ENCODE peak calls at places on chromosome 15, in six cellular contexts. One of them, this sample, is unnamed.

GRCh38 chr15:74956648-74957300 is at the start of gene RPP25:
- DNase-seq in neural progenitor cell: peak
- DNase-seq in AG04450: no peak
- DNase-seq in right lobe of liver: peak
- DNase-seq in uterus: peak
- DNase-seq in heart left ventricle: peak
- DNase-seq in this sample: peak

GRCh38 chr15:101372149-101372577 is 77.1 kb upstream of the SNRPA1 start:
- DNase-seq in heart left ventricle: no peak
- DNase-seq in uterus: no peak
- DNase-seq in right lobe of liver: no peak
- DNase-seq in AG04450: peak
- DNase-seq in neural progenitor cell: no peak
- DNase-seq in this sample: no peak

GRCh38 chr15:79431636-79432344 is at the start of gene MINAR1:
- DNase-seq in heart left ventricle: no peak
- DNase-seq in right lobe of liver: no peak
- DNase-seq in uterus: no peak
- DNase-seq in neural progenitor cell: peak
- DNase-seq in AG04450: no peak
- DNase-seq in this sample: no peak

GRCh38 chr15:44298878-44299277 is 10.4 kb downstream of the GOLM2 start:
- DNase-seq in AG04450: no peak
- DNase-seq in heart left ventricle: no peak
- DNase-seq in uterus: no peak
- DNase-seq in neural progenitor cell: peak
- DNase-seq in right lobe of liver: no peak
- DNase-seq in this sample: no peak

GRCh38 chr15:95843241-95843851 is 487.2 kb upstream of the NR2F2 start:
- DNase-seq in uterus: peak
- DNase-seq in AG04450: no peak
- DNase-seq in neural progenitor cell: no peak
- DNase-seq in right lobe of liver: no peak
- DNase-seq in heart left ventricle: peak
- DNase-seq in this sample: no peak

GRCh38 chr15:100252359-100252758 is 89.4 kb downstream of the ADAMTS17 start:
- DNase-seq in heart left ventricle: no peak
- DNase-seq in uterus: peak
- DNase-seq in right lobe of liver: no peak
- DNase-seq in AG04450: no peak
- DNase-seq in neural progenitor cell: no peak
- DNase-seq in this sample: peak

GRCh38 chr15:91908401-91908800 is 54.9 kb downstream of the SLCO3A1 start:
- DNase-seq in uterus: no peak
- DNase-seq in AG04450: peak
- DNase-seq in heart left ventricle: no peak
- DNase-seq in right lobe of liver: no peak
- DNase-seq in neural progenitor cell: no peak
- DNase-seq in this sample: no peak

GRCh38 chr15:78075490-78076230 is 1.9 kb downstream of the TBC1D2B start:
- DNase-seq in uterus: peak
- DNase-seq in heart left ventricle: peak
- DNase-seq in right lobe of liver: no peak
- DNase-seq in neural progenitor cell: peak
- DNase-seq in AG04450: peak
- DNase-seq in this sample: no peak

GRCh38 chr15:39327005-39327725 is 253.7 kb upstream of the THBS1 start:
- DNase-seq in heart left ventricle: no peak
- DNase-seq in uterus: no peak
- DNase-seq in neural progenitor cell: no peak
- DNase-seq in AG04450: no peak
- DNase-seq in right lobe of liver: no peak
- DNase-seq in this sample: no peak

GRCh38 chr15:91254766-91255165 is 154.7 kb downstream of the SV2B start:
- DNase-seq in heart left ventricle: no peak
- DNase-seq in right lobe of liver: no peak
- DNase-seq in neural progenitor cell: no peak
- DNase-seq in uterus: no peak
- DNase-seq in AG04450: no peak
- DNase-seq in this sample: no peak

GRCh38 chr15:66400351-66400774 is 13.7 kb downstream of the MAP2K1 start:
- DNase-seq in neural progenitor cell: no peak
- DNase-seq in heart left ventricle: no peak
- DNase-seq in AG04450: no peak
- DNase-seq in right lobe of liver: no peak
- DNase-seq in uterus: no peak
- DNase-seq in this sample: no peak

GRCh38 chr15:79394231-79394630 is 37.9 kb upstream of the MINAR1 start:
- DNase-seq in neural progenitor cell: no peak
- DNase-seq in uterus: no peak
- DNase-seq in right lobe of liver: no peak
- DNase-seq in heart left ventricle: no peak
- DNase-seq in AG04450: peak
- DNase-seq in this sample: no peak

GRCh38 chr15:73766598-73766997 is 13.4 kb upstream of the INSYN1 start:
- DNase-seq in neural progenitor cell: no peak
- DNase-seq in right lobe of liver: no peak
- DNase-seq in uterus: no peak
- DNase-seq in AG04450: no peak
- DNase-seq in heart left ventricle: no peak
- DNase-seq in this sample: no peak

GRCh38 chr15:82543155-82543554 is 2.9 kb upstream of the RPS17 start:
- DNase-seq in neural progenitor cell: peak
- DNase-seq in right lobe of liver: no peak
- DNase-seq in uterus: no peak
- DNase-seq in heart left ventricle: no peak
- DNase-seq in AG04450: peak
- DNase-seq in this sample: peak

GRCh38 chr15:77554306-77555080 is 78.2 kb downstream of the LINGO1 start:
- DNase-seq in neural progenitor cell: peak
- DNase-seq in right lobe of liver: no peak
- DNase-seq in uterus: no peak
- DNase-seq in AG04450: no peak
- DNase-seq in heart left ventricle: no peak
- DNase-seq in this sample: no peak

GRCh38 chr15:41944313-41944940 is 27.9 kb downstream of the EHD4 start:
- DNase-seq in uterus: peak
- DNase-seq in heart left ventricle: peak
- DNase-seq in AG04450: peak
- DNase-seq in right lobe of liver: no peak
- DNase-seq in neural progenitor cell: peak
- DNase-seq in this sample: peak

GRCh38 chr15:54131410-54131809 is 153.2 kb downstream of the UNC13C start:
- DNase-seq in right lobe of liver: no peak
- DNase-seq in neural progenitor cell: no peak
- DNase-seq in AG04450: no peak
- DNase-seq in heart left ventricle: no peak
- DNase-seq in uterus: no peak
- DNase-seq in this sample: no peak

GRCh38 chr15:89932880-89933279 is 20.1 kb upstream of the ARPIN start:
- DNase-seq in neural progenitor cell: no peak
- DNase-seq in right lobe of liver: no peak
- DNase-seq in heart left ventricle: no peak
- DNase-seq in uterus: no peak
- DNase-seq in AG04450: no peak
- DNase-seq in this sample: no peak

GRCh38 chr15:89936793-89937265 is 24.1 kb upstream of the ARPIN start:
- DNase-seq in uterus: no peak
- DNase-seq in neural progenitor cell: no peak
- DNase-seq in heart left ventricle: no peak
- DNase-seq in AG04450: no peak
- DNase-seq in right lobe of liver: no peak
- DNase-seq in this sample: no peak

GRCh38 chr15:89936051-89936792 is 23.5 kb upstream of the ARPIN start:
- DNase-seq in uterus: no peak
- DNase-seq in AG04450: no peak
- DNase-seq in neural progenitor cell: no peak
- DNase-seq in right lobe of liver: no peak
- DNase-seq in heart left ventricle: no peak
- DNase-seq in this sample: no peak

DNA sequence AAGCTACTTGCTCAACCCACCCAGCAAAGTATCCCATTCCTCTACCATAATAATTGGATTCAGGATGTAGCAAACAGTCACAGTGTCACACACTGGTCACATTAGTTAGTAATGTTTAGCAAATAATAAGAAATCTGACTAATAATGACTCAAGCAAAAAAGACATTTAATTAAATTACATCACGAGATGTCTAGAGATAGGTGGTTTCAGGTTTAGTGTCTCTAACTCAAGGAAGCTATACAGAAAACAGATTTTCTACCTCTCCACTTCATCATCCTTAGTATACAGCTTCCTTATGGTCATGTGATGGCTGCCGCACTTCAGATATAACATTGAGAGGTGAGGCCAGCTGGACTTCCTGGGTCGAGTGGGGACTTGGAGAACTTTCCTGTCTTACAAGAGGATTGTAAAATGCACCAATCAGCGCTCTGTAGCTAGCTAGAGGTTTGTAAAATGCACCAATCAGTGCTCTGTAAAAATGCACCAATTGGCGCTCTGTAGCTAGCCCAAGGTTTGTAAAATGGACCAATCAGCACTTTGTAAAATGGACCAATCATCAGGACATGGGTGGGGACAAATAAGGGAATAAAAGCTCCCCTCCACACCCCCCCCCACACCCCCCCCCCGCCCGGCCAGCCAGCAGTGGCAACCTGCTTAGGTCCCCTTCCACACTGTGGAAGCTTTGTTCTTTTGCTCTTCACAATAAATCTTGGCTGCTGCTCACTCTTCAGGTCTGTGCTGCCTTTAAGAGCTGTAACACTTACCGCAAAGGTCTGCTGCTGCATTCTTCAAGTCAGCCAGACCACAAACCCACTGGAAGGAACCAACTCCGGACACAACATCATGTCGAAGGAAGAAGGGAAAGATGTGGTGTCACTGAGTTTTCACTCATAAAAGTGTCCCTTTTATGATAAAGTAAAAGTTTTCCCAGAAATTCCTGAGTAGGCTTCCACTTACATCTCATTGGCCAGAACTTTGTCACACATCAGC is 24.9 kb upstream of the ARPIN start:
- DNase-seq in uterus: no peak
- DNase-seq in right lobe of liver: no peak
- DNase-seq in neural progenitor cell: no peak
- DNase-seq in heart left ventricle: no peak
- DNase-seq in AG04450: no peak
- DNase-seq in this sample: no peak
- H3K27ac ChIP-seq in uterus: no peak
- H3K27ac ChIP-seq in right lobe of liver: no peak
- H3K27ac ChIP-seq in neural progenitor cell: no peak
- H3K27ac ChIP-seq in heart left ventricle: no peak
- H3K27ac ChIP-seq in AG04450: no peak
- H3K27ac ChIP-seq in this sample: no peak

DNA sequence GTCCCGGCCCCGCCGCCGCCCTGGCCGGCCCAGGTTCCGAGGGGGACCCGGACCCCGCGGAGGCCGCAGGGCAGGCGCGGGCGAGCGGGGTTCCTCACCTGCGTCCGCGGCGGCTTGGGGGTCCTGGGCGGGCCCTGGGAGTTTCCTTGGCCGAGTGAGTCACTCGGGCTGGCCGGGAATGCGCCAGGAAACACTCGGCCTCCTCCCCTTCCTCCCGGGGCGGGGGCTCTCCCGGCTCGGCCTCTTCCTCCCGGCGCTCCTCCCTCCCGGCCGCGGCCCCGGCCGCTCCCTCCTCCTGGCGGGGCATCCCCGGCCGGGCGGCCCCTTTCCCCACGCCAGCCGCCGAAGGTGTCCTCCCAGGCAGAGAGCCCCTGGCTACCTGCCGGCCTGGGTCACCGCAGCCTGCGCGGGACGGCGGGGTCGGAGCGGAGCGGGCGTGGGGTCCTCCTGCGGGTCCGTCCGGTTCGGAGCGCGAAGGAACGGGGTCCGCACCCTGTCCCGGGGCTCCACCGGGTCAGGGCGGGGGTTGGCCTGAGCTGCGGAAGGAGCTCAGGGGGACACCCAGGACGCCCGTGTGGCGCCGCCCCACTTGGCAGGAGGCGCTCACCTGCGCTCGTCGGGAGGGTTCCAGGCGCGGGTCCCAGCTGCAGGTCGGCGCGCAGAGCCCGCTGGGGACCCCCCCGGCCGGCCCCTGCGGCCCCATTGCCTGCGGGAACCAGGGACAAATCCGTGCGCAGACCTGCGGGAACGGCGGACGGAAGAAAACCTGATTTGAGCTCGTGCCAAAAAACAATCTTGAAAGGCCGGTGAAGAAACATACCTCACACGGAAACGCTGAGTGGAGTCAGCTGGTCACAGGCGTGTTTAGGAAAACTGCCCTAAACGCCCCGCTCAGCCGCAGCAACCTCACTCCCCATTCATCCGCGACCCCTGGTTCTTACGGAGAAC is at the start of gene CYFIP1:
- DNase-seq in uterus: peak
- DNase-seq in heart left ventricle: peak
- DNase-seq in AG04450: peak
- DNase-seq in neural progenitor cell: peak
- DNase-seq in right lobe of liver: peak
- DNase-seq in this sample: peak
- H3K27ac ChIP-seq in uterus: peak
- H3K27ac ChIP-seq in heart left ventricle: peak
- H3K27ac ChIP-seq in AG04450: peak
- H3K27ac ChIP-seq in neural progenitor cell: no peak
- H3K27ac ChIP-seq in right lobe of liver: peak
- H3K27ac ChIP-seq in this sample: peak

GRCh38 chr15:71677352-71677751 is 133.0 kb upstream of the NR2E3 start:
- DNase-seq in AG04450: no peak
- DNase-seq in neural progenitor cell: no peak
- DNase-seq in heart left ventricle: no peak
- DNase-seq in right lobe of liver: peak
- DNase-seq in uterus: no peak
- DNase-seq in this sample: no peak
- H3K27ac ChIP-seq in AG04450: no peak
- H3K27ac ChIP-seq in neural progenitor cell: no peak
- H3K27ac ChIP-seq in heart left ventricle: peak
- H3K27ac ChIP-seq in right lobe of liver: peak
- H3K27ac ChIP-seq in uterus: peak
- H3K27ac ChIP-seq in this sample: no peak

GRCh38 chr15:48962662-48963523 is 826 bp downstream of the SHC4 start:
- DNase-seq in right lobe of liver: peak
- DNase-seq in neural progenitor cell: peak
- DNase-seq in heart left ventricle: peak
- DNase-seq in uterus: no peak
- DNase-seq in AG04450: no peak
- DNase-seq in this sample: peak

GRCh38 chr15:48965972-48966371 is 2.3 kb upstream of the SHC4 start:
- DNase-seq in AG04450: no peak
- DNase-seq in right lobe of liver: no peak
- DNase-seq in heart left ventricle: no peak
- DNase-seq in uterus: no peak
- DNase-seq in neural progenitor cell: no peak
- DNase-seq in this sample: no peak

GRCh38 chr15:48964898-48965297 is 1.2 kb upstream of the SHC4 start:
- DNase-seq in heart left ventricle: no peak
- DNase-seq in uterus: no peak
- DNase-seq in AG04450: no peak
- DNase-seq in right lobe of liver: no peak
- DNase-seq in neural progenitor cell: no peak
- DNase-seq in this sample: no peak

GRCh38 chr15:48966595-48967301 is 3.0 kb upstream of the SHC4 start:
- DNase-seq in right lobe of liver: no peak
- DNase-seq in neural progenitor cell: no peak
- DNase-seq in heart left ventricle: no peak
- DNase-seq in AG04450: peak
- DNase-seq in uterus: no peak
- DNase-seq in this sample: no peak

GRCh38 chr15:48963524-48964113 is at the start of gene SHC4:
- DNase-seq in uterus: peak
- DNase-seq in right lobe of liver: peak
- DNase-seq in neural progenitor cell: peak
- DNase-seq in heart left ventricle: peak
- DNase-seq in AG04450: no peak
- DNase-seq in this sample: no peak
- H3K27ac ChIP-seq in uterus: no peak
- H3K27ac ChIP-seq in right lobe of liver: no peak
- H3K27ac ChIP-seq in neural progenitor cell: no peak
- H3K27ac ChIP-seq in heart left ventricle: peak
- H3K27ac ChIP-seq in AG04450: peak
- H3K27ac ChIP-seq in this sample: peak